ENCODE peak calls at places on chromosomes 7 and 10, in eight cellular contexts. One of them, this sample, is unnamed.

GRCh38 chr7:134855467-134855866 is 76.0 kb downstream of the CALD1 start:
- DNase-seq in Calu3: no peak
- DNase-seq in PC-3: no peak
- DNase-seq in activated CD4-positive, alpha-beta T cell treated with anti-CD3 and anti-CD28 coated beads, Interleukin-2, amount 50 U/mL, for 24 hours: no peak
- DNase-seq in activated CD8-positive, alpha-beta T cell treated with anti-CD3 and anti-CD28 coated beads, Interleukin-2, amount 10 ng/mL, durations not matched to agents 7 days and 5 days: no peak
- DNase-seq in endothelial cell: no peak
- DNase-seq in dorsolateral prefrontal cortex: no peak
- DNase-seq in IMR-90: no peak
- DNase-seq in this sample: no peak

GRCh38 chr7:33530664-33531063 is 374.7 kb upstream of the BMPER start:
- DNase-seq in Calu3: no peak
- DNase-seq in PC-3: no peak
- DNase-seq in activated CD4-positive, alpha-beta T cell treated with anti-CD3 and anti-CD28 coated beads, Interleukin-2, amount 50 U/mL, for 24 hours: no peak
- DNase-seq in activated CD8-positive, alpha-beta T cell treated with anti-CD3 and anti-CD28 coated beads, Interleukin-2, amount 10 ng/mL, durations not matched to agents 7 days and 5 days: no peak
- DNase-seq in endothelial cell: no peak
- DNase-seq in dorsolateral prefrontal cortex: no peak
- DNase-seq in IMR-90: no peak
- DNase-seq in this sample: no peak

GRCh38 chr7:22252886-22253536 is 103.9 kb downstream of the RAPGEF5 start:
- DNase-seq in Calu3: no peak
- DNase-seq in PC-3: no peak
- DNase-seq in activated CD4-positive, alpha-beta T cell treated with anti-CD3 and anti-CD28 coated beads, Interleukin-2, amount 50 U/mL, for 24 hours: no peak
- DNase-seq in activated CD8-positive, alpha-beta T cell treated with anti-CD3 and anti-CD28 coated beads, Interleukin-2, amount 10 ng/mL, durations not matched to agents 7 days and 5 days: no peak
- DNase-seq in endothelial cell: no peak
- DNase-seq in dorsolateral prefrontal cortex: no peak
- DNase-seq in IMR-90: no peak
- DNase-seq in this sample: no peak

GRCh38 chr10:10489765-10490164 is 527.9 kb upstream of the CELF2 start:
- DNase-seq in Calu3: no peak
- DNase-seq in PC-3: no peak
- DNase-seq in activated CD4-positive, alpha-beta T cell treated with anti-CD3 and anti-CD28 coated beads, Interleukin-2, amount 50 U/mL, for 24 hours: no peak
- DNase-seq in activated CD8-positive, alpha-beta T cell treated with anti-CD3 and anti-CD28 coated beads, Interleukin-2, amount 10 ng/mL, durations not matched to agents 7 days and 5 days: no peak
- DNase-seq in endothelial cell: no peak
- DNase-seq in dorsolateral prefrontal cortex: no peak
- DNase-seq in IMR-90: peak; percentile 72
- DNase-seq in this sample: no peak

GRCh38 chr10:44757551-44758205 is 153.5 kb upstream of the TMEM72 start:
- DNase-seq in Calu3: no peak
- DNase-seq in PC-3: no peak
- DNase-seq in activated CD4-positive, alpha-beta T cell treated with anti-CD3 and anti-CD28 coated beads, Interleukin-2, amount 50 U/mL, for 24 hours: no peak
- DNase-seq in activated CD8-positive, alpha-beta T cell treated with anti-CD3 and anti-CD28 coated beads, Interleukin-2, amount 10 ng/mL, durations not matched to agents 7 days and 5 days: no peak
- DNase-seq in endothelial cell: no peak
- DNase-seq in dorsolateral prefrontal cortex: no peak
- DNase-seq in IMR-90: no peak
- DNase-seq in this sample: no peak

GRCh38 chr10:28391283-28391682 is 88.4 kb upstream of the MPP7 start:
- DNase-seq in Calu3: no peak
- DNase-seq in PC-3: no peak
- DNase-seq in activated CD4-positive, alpha-beta T cell treated with anti-CD3 and anti-CD28 coated beads, Interleukin-2, amount 50 U/mL, for 24 hours: no peak
- DNase-seq in activated CD8-positive, alpha-beta T cell treated with anti-CD3 and anti-CD28 coated beads, Interleukin-2, amount 10 ng/mL, durations not matched to agents 7 days and 5 days: no peak
- DNase-seq in endothelial cell: no peak
- DNase-seq in dorsolateral prefrontal cortex: no peak
- DNase-seq in IMR-90: no peak
- DNase-seq in this sample: no peak

GRCh38 chr7:29139191-29139590 is 7.1 kb downstream of the CPVL start:
- DNase-seq in Calu3: no peak
- DNase-seq in PC-3: peak; percentile 85
- DNase-seq in activated CD4-positive, alpha-beta T cell treated with anti-CD3 and anti-CD28 coated beads, Interleukin-2, amount 50 U/mL, for 24 hours: no peak
- DNase-seq in activated CD8-positive, alpha-beta T cell treated with anti-CD3 and anti-CD28 coated beads, Interleukin-2, amount 10 ng/mL, durations not matched to agents 7 days and 5 days: no peak
- DNase-seq in endothelial cell: no peak
- DNase-seq in dorsolateral prefrontal cortex: no peak
- DNase-seq in IMR-90: no peak
- DNase-seq in this sample: no peak

GRCh38 chr7:109879429-109879828 is 1211.5 kb upstream of the LRRN3 start:
- DNase-seq in Calu3: no peak
- DNase-seq in PC-3: no peak
- DNase-seq in activated CD4-positive, alpha-beta T cell treated with anti-CD3 and anti-CD28 coated beads, Interleukin-2, amount 50 U/mL, for 24 hours: no peak
- DNase-seq in activated CD8-positive, alpha-beta T cell treated with anti-CD3 and anti-CD28 coated beads, Interleukin-2, amount 10 ng/mL, durations not matched to agents 7 days and 5 days: no peak
- DNase-seq in endothelial cell: no peak
- DNase-seq in dorsolateral prefrontal cortex: no peak
- DNase-seq in IMR-90: no peak
- DNase-seq in this sample: no peak

GRCh38 chr10:49502358-49502757 is 36.6 kb downstream of the ERCC6 start:
- DNase-seq in Calu3: no peak
- DNase-seq in PC-3: no peak
- DNase-seq in activated CD4-positive, alpha-beta T cell treated with anti-CD3 and anti-CD28 coated beads, Interleukin-2, amount 50 U/mL, for 24 hours: no peak
- DNase-seq in activated CD8-positive, alpha-beta T cell treated with anti-CD3 and anti-CD28 coated beads, Interleukin-2, amount 10 ng/mL, durations not matched to agents 7 days and 5 days: no peak
- DNase-seq in endothelial cell: no peak
- DNase-seq in dorsolateral prefrontal cortex: no peak
- DNase-seq in IMR-90: peak; percentile 22
- DNase-seq in this sample: no peak

GRCh38 chr10:8183241-8183704 is 128.8 kb downstream of the GATA3 start:
- DNase-seq in Calu3: peak; percentile 23
- DNase-seq in PC-3: peak; percentile 13
- DNase-seq in activated CD4-positive, alpha-beta T cell treated with anti-CD3 and anti-CD28 coated beads, Interleukin-2, amount 50 U/mL, for 24 hours: no peak
- DNase-seq in activated CD8-positive, alpha-beta T cell treated with anti-CD3 and anti-CD28 coated beads, Interleukin-2, amount 10 ng/mL, durations not matched to agents 7 days and 5 days: peak; percentile 29
- DNase-seq in endothelial cell: no peak
- DNase-seq in dorsolateral prefrontal cortex: no peak
- DNase-seq in IMR-90: no peak
- DNase-seq in this sample: no peak

GRCh38 chr10:99849525-99849924 is 67.1 kb downstream of the ABCC2 start:
- DNase-seq in Calu3: no peak
- DNase-seq in PC-3: no peak
- DNase-seq in activated CD4-positive, alpha-beta T cell treated with anti-CD3 and anti-CD28 coated beads, Interleukin-2, amount 50 U/mL, for 24 hours: no peak
- DNase-seq in activated CD8-positive, alpha-beta T cell treated with anti-CD3 and anti-CD28 coated beads, Interleukin-2, amount 10 ng/mL, durations not matched to agents 7 days and 5 days: no peak
- DNase-seq in endothelial cell: no peak
- DNase-seq in dorsolateral prefrontal cortex: no peak
- DNase-seq in IMR-90: no peak
- DNase-seq in this sample: no peak

GRCh38 chr7:4882742-4883351 is 669 bp downstream of the RADIL start:
- DNase-seq in Calu3: no peak
- DNase-seq in PC-3: peak; percentile 3
- DNase-seq in activated CD4-positive, alpha-beta T cell treated with anti-CD3 and anti-CD28 coated beads, Interleukin-2, amount 50 U/mL, for 24 hours: no peak
- DNase-seq in activated CD8-positive, alpha-beta T cell treated with anti-CD3 and anti-CD28 coated beads, Interleukin-2, amount 10 ng/mL, durations not matched to agents 7 days and 5 days: no peak
- DNase-seq in endothelial cell: peak; percentile 14
- DNase-seq in dorsolateral prefrontal cortex: no peak
- DNase-seq in IMR-90: no peak
- DNase-seq in this sample: no peak

GRCh38 chr10:69501657-69502056 is 50.4 kb downstream of the TSPAN15 start:
- DNase-seq in Calu3: no peak
- DNase-seq in PC-3: no peak
- DNase-seq in activated CD4-positive, alpha-beta T cell treated with anti-CD3 and anti-CD28 coated beads, Interleukin-2, amount 50 U/mL, for 24 hours: no peak
- DNase-seq in activated CD8-positive, alpha-beta T cell treated with anti-CD3 and anti-CD28 coated beads, Interleukin-2, amount 10 ng/mL, durations not matched to agents 7 days and 5 days: no peak
- DNase-seq in endothelial cell: no peak
- DNase-seq in dorsolateral prefrontal cortex: no peak
- DNase-seq in IMR-90: no peak
- DNase-seq in this sample: no peak

GRCh38 chr10:5596611-5597341 is 69.6 kb downstream of the ASB13 start:
- DNase-seq in Calu3: no peak
- DNase-seq in PC-3: peak; percentile 46
- DNase-seq in activated CD4-positive, alpha-beta T cell treated with anti-CD3 and anti-CD28 coated beads, Interleukin-2, amount 50 U/mL, for 24 hours: no peak
- DNase-seq in activated CD8-positive, alpha-beta T cell treated with anti-CD3 and anti-CD28 coated beads, Interleukin-2, amount 10 ng/mL, durations not matched to agents 7 days and 5 days: no peak
- DNase-seq in endothelial cell: no peak
- DNase-seq in dorsolateral prefrontal cortex: no peak
- DNase-seq in IMR-90: no peak
- DNase-seq in this sample: no peak

GRCh38 chr10:21700474-21700873 is 166.4 kb downstream of the MLLT10 start:
- DNase-seq in Calu3: no peak
- DNase-seq in PC-3: no peak
- DNase-seq in activated CD4-positive, alpha-beta T cell treated with anti-CD3 and anti-CD28 coated beads, Interleukin-2, amount 50 U/mL, for 24 hours: no peak
- DNase-seq in activated CD8-positive, alpha-beta T cell treated with anti-CD3 and anti-CD28 coated beads, Interleukin-2, amount 10 ng/mL, durations not matched to agents 7 days and 5 days: no peak
- DNase-seq in endothelial cell: no peak
- DNase-seq in dorsolateral prefrontal cortex: no peak
- DNase-seq in IMR-90: no peak
- DNase-seq in this sample: no peak

GRCh38 chr10:63767512-63767911 is 246.3 kb downstream of the REEP3 start:
- DNase-seq in Calu3: no peak
- DNase-seq in PC-3: peak; percentile 71
- DNase-seq in activated CD4-positive, alpha-beta T cell treated with anti-CD3 and anti-CD28 coated beads, Interleukin-2, amount 50 U/mL, for 24 hours: no peak
- DNase-seq in activated CD8-positive, alpha-beta T cell treated with anti-CD3 and anti-CD28 coated beads, Interleukin-2, amount 10 ng/mL, durations not matched to agents 7 days and 5 days: no peak
- DNase-seq in endothelial cell: no peak
- DNase-seq in dorsolateral prefrontal cortex: no peak
- DNase-seq in IMR-90: peak; percentile 29
- DNase-seq in this sample: no peak

GRCh38 chr7:1099637-1100036 is 11.7 kb downstream of the GPER1 start:
- DNase-seq in Calu3: no peak
- DNase-seq in PC-3: no peak
- DNase-seq in activated CD4-positive, alpha-beta T cell treated with anti-CD3 and anti-CD28 coated beads, Interleukin-2, amount 50 U/mL, for 24 hours: no peak
- DNase-seq in activated CD8-positive, alpha-beta T cell treated with anti-CD3 and anti-CD28 coated beads, Interleukin-2, amount 10 ng/mL, durations not matched to agents 7 days and 5 days: no peak
- DNase-seq in endothelial cell: no peak
- DNase-seq in dorsolateral prefrontal cortex: no peak
- DNase-seq in IMR-90: no peak
- DNase-seq in this sample: no peak

GRCh38 chr7:151411551-151411950 is 1.7 kb upstream of the WDR86 start:
- DNase-seq in Calu3: no peak
- DNase-seq in PC-3: no peak
- DNase-seq in activated CD4-positive, alpha-beta T cell treated with anti-CD3 and anti-CD28 coated beads, Interleukin-2, amount 50 U/mL, for 24 hours: no peak
- DNase-seq in activated CD8-positive, alpha-beta T cell treated with anti-CD3 and anti-CD28 coated beads, Interleukin-2, amount 10 ng/mL, durations not matched to agents 7 days and 5 days: no peak
- DNase-seq in endothelial cell: no peak
- DNase-seq in dorsolateral prefrontal cortex: no peak
- DNase-seq in IMR-90: no peak
- DNase-seq in this sample: no peak

GRCh38 chr10:119538632-119539358 is 3.7 kb downstream of the RGS10 start:
- DNase-seq in Calu3: no peak
- DNase-seq in PC-3: peak; percentile 31
- DNase-seq in activated CD4-positive, alpha-beta T cell treated with anti-CD3 and anti-CD28 coated beads, Interleukin-2, amount 50 U/mL, for 24 hours: no peak
- DNase-seq in activated CD8-positive, alpha-beta T cell treated with anti-CD3 and anti-CD28 coated beads, Interleukin-2, amount 10 ng/mL, durations not matched to agents 7 days and 5 days: peak; percentile 72
- DNase-seq in endothelial cell: no peak
- DNase-seq in dorsolateral prefrontal cortex: no peak
- DNase-seq in IMR-90: no peak
- DNase-seq in this sample: no peak

GRCh38 chr7:142459557-142459963 is 201.7 kb upstream of the PRSS58 start:
- DNase-seq in Calu3: peak; percentile 35
- DNase-seq in PC-3: peak; percentile 73
- DNase-seq in activated CD4-positive, alpha-beta T cell treated with anti-CD3 and anti-CD28 coated beads, Interleukin-2, amount 50 U/mL, for 24 hours: no peak
- DNase-seq in activated CD8-positive, alpha-beta T cell treated with anti-CD3 and anti-CD28 coated beads, Interleukin-2, amount 10 ng/mL, durations not matched to agents 7 days and 5 days: peak; percentile 52
- DNase-seq in endothelial cell: no peak
- DNase-seq in dorsolateral prefrontal cortex: no peak
- DNase-seq in IMR-90: peak; percentile 90
- DNase-seq in this sample: peak; percentile 30

This sample was measured in substantia nigra.